ENCODE peak calls at places on chromosomes 5 and 9, in seven cellular contexts. H, J, F, L, C, N and S are unnamed samples.

GRCh38 chr9:126470251-126470993 is 143.3 kb upstream of the LMX1B start:
- DNase-seq in H (peak), J (no peak), F (no peak), L (no peak), C (no peak), N (peak), S (no peak)

GRCh38 chr5:107913511-107913910 is 242.8 kb upstream of the EFNA5 start:
- DNase-seq in H (no peak), J (no peak), F (no peak), L (no peak), C (no peak), N (no peak), S (no peak)

GRCh38 chr9:2662496-2662895 is 40.9 kb downstream of the VLDLR start:
- DNase-seq in H (no peak), J (no peak), F (no peak), L (no peak), C (peak), N (no peak), S (no peak)

GRCh38 chr5:176890455-176891330 is 8.5 kb downstream of the HK3 start:
- DNase-seq in H (no peak), J (no peak), F (no peak), L (peak), C (no peak), N (peak), S (no peak)

GRCh38 chr9:18520395-18520794 is 46.4 kb downstream of the ADAMTSL1 start:
- DNase-seq in H (no peak), J (no peak), F (no peak), L (no peak), C (no peak), N (no peak), S (no peak)

GRCh38 chr5:41193462-41194166 is 19.7 kb downstream of the C6 start:
- DNase-seq in H (peak), J (no peak), F (no peak), L (no peak), C (peak), N (no peak), S (no peak)

GRCh38 chr5:171688696-171689495 is 96.7 kb upstream of the SMIM23 start:
- DNase-seq in H (no peak), J (no peak), F (no peak), L (no peak), C (no peak), N (no peak), S (no peak)

GRCh38 chr5:133347039-133347438 is 265.3 kb downstream of the FSTL4 start:
- DNase-seq in H (no peak), J (no peak), F (no peak), L (no peak), C (no peak), N (no peak), S (peak)

GRCh38 chr9:74333633-74334032 is 163.5 kb upstream of the RORB start:
- DNase-seq in H (no peak), J (no peak), F (no peak), L (no peak), C (no peak), N (no peak), S (no peak)

GRCh38 chr5:94316916-94317838 is 301.2 kb downstream of the KIAA0825 start:
- DNase-seq in H (no peak), J (no peak), F (no peak), L (no peak), C (no peak), N (no peak), S (no peak)

GRCh38 chr5:148085934-148086333 is 22.2 kb downstream of the SPINK5 start:
- DNase-seq in H (no peak), J (no peak), F (no peak), L (no peak), C (no peak), N (no peak), S (no peak)

GRCh38 chr9:35618854-35619799 is 914 bp upstream of the CD72 start:
- DNase-seq in H (peak), J (no peak), F (no peak), L (no peak), C (no peak), N (peak), S (peak)

GRCh38 chr5:565782-566445 is 41.7 kb upstream of the SLC9A3 start:
- DNase-seq in H (no peak), J (no peak), F (no peak), L (no peak), C (no peak), N (no peak), S (no peak)

GRCh38 chr5:172370648-172371248 is 83.6 kb downstream of the SH3PXD2B start:
- DNase-seq in H (no peak), J (no peak), F (peak), L (no peak), C (no peak), N (no peak), S (no peak)

GRCh38 chr5:172496671-172497371 is 42.5 kb upstream of the SH3PXD2B start:
- DNase-seq in H (peak), J (peak), F (no peak), L (no peak), C (peak), N (no peak), S (no peak)

GRCh38 chr5:77262685-77263084 is 52.2 kb downstream of the PDE8B start:
- DNase-seq in H (no peak), J (no peak), F (no peak), L (no peak), C (no peak), N (no peak), S (no peak)

GRCh38 chr5:40988761-40989510 is 79.6 kb downstream of the C7 start:
- DNase-seq in H (no peak), J (no peak), F (no peak), L (no peak), C (no peak), N (no peak), S (no peak)

GRCh38 chr5:36054646-36055045 is 12.0 kb downstream of the UGT3A2 start:
- DNase-seq in H (no peak), J (no peak), F (no peak), L (no peak), C (peak), N (no peak), S (no peak)

GRCh38 chr9:5492965-5493364 is 17.4 kb upstream of the PDCD1LG2 start:
- DNase-seq in H (no peak), J (no peak), F (no peak), L (no peak), C (no peak), N (no peak), S (no peak)

GRCh38 chr5:122258241-122258640 is 53.8 kb upstream of the SNCAIP start:
- DNase-seq in H (no peak), J (no peak), F (no peak), L (no peak), C (no peak), N (no peak), S (no peak)

GRCh38 chr9:5846501-5846921 is 13.6 kb upstream of the ERMP1 start:
- DNase-seq in H (no peak), J (no peak), F (no peak), L (no peak), C (no peak), N (no peak), S (no peak)

GRCh38 chr9:33233659-33234335 is 6.2 kb upstream of the SPINK4 start:
- DNase-seq in H (no peak), J (peak), F (no peak), L (no peak), C (peak), N (no peak), S (no peak)

GRCh38 chr9:86408121-86408520 is 53.9 kb upstream of the TUT7 start:
- DNase-seq in H (no peak), J (no peak), F (no peak), L (no peak), C (no peak), N (no peak), S (no peak)

GRCh38 chr9:126146254-126147145 is 180.1 kb upstream of the MVB12B start:
- DNase-seq in H (no peak), J (peak), F (peak), L (no peak), C (no peak), N (peak), S (peak)

GRCh38 chr5:59062986-59063683 is 480.3 kb downstream of the RAB3C start:
- DNase-seq in H (no peak), J (no peak), F (no peak), L (no peak), C (no peak), N (no peak), S (no peak)

GRCh38 chr9:137449931-137450537 is 8.9 kb upstream of the ENTPD8 start:
- DNase-seq in H (peak), J (no peak), F (no peak), L (no peak), C (no peak), N (no peak), S (no peak)

GRCh38 chr9:76116913-76117312 is 226.4 kb downstream of the PCSK5 start:
- DNase-seq in H (peak), J (no peak), F (no peak), L (no peak), C (no peak), N (no peak), S (no peak)

GRCh38 chr5:159961176-159961689 is 45.0 kb downstream of the ADRA1B start:
- DNase-seq in H (no peak), J (no peak), F (no peak), L (no peak), C (no peak), N (no peak), S (no peak)

GRCh38 chr5:30749971-30750370 is 443.5 kb upstream of the CDH6 start:
- DNase-seq in H (no peak), J (no peak), F (no peak), L (no peak), C (no peak), N (no peak), S (no peak)

GRCh38 chr9:105670315-105670714 is 8.1 kb downstream of the TAL2 start:
- DNase-seq in H (no peak), J (no peak), F (no peak), L (no peak), C (no peak), N (no peak), S (no peak)

GRCh38 chr5:176738851-176739250 is 71.5 kb upstream of the UNC5A start:
- DNase-seq in H (no peak), J (no peak), F (no peak), L (no peak), C (no peak), N (no peak), S (no peak)